ENCODE peak calls at places on chromosome 18, in six cellular contexts. S is mesendoderm, W is Panc1, N is gastrocnemius medialis, E is pancreas, A is GM23248. O is an unnamed sample.

GRCh38 chr18:53385889-53386288 is 838.6 kb downstream of the MBD2 start:
- DNase-seq in S (no peak), W (no peak), N (no peak), E (no peak), A (no peak), O (no peak)

GRCh38 chr18:26425148-26425531 is 123.2 kb downstream of the KCTD1 start:
- DNase-seq in S (no peak), W (no peak), N (no peak), E (no peak), A (peak; percentile 80), O (no peak)

GRCh38 chr18:74291771-74292540 is at the start of gene CYB5A:
- DNase-seq in S (peak; percentile 96), W (peak; percentile 83), N (peak; percentile 98), E (peak; percentile 99), A (peak; percentile 97), O (peak; percentile 99)

GRCh38 chr18:27447530-27447929 is 262.4 kb upstream of the CHST9 start:
- DNase-seq in S (no peak), W (no peak), N (no peak), E (no peak), A (no peak), O (no peak)

GRCh38 chr18:73947180-73947989 is 200.2 kb downstream of the FBXO15 start:
- DNase-seq in S (no peak), W (no peak), N (no peak), E (no peak), A (no peak), O (no peak)

GRCh38 chr18:24461996-24462395 is 1.6 kb downstream of the HRH4 start:
- DNase-seq in S (no peak), W (no peak), N (no peak), E (no peak), A (no peak), O (no peak)

GRCh38 chr18:61731693-61732376 is 161.0 kb downstream of the RNF152 start:
- DNase-seq in S (no peak), W (no peak), N (no peak), E (no peak), A (peak; percentile 38), O (no peak)

GRCh38 chr18:57807336-57808117 is 4.4 kb upstream of the ATP8B1 start:
- DNase-seq in S (no peak), W (no peak), N (no peak), E (no peak), A (peak; percentile 83), O (no peak)

GRCh38 chr18:7766383-7766782 is 199.3 kb downstream of the PTPRM start:
- DNase-seq in S (no peak), W (no peak), N (no peak), E (no peak), A (no peak), O (no peak)

GRCh38 chr18:62386091-62386490 is 61.0 kb downstream of the TNFRSF11A start:
- DNase-seq in S (no peak), W (no peak), N (no peak), E (no peak), A (no peak), O (no peak)

GRCh38 chr18:62860062-62860461 is 144.7 kb downstream of the PHLPP1 start:
- DNase-seq in S (no peak), W (no peak), N (no peak), E (no peak), A (no peak), O (no peak)

GRCh38 chr18:43501099-43501498 is 223.8 kb upstream of the SYT4 start:
- DNase-seq in S (no peak), W (no peak), N (no peak), E (no peak), A (no peak), O (no peak)

GRCh38 chr18:26383454-26384270 is 157.4 kb downstream of the TAF4B start:
- DNase-seq in S (peak; percentile 65), W (peak; percentile 15), N (no peak), E (no peak), A (peak; percentile 68), O (no peak)

GRCh38 chr18:60339018-60339417 is 33.6 kb downstream of the MC4R start:
- DNase-seq in S (no peak), W (no peak), N (no peak), E (no peak), A (no peak), O (no peak)

GRCh38 chr18:49853011-49853410 is 39.7 kb upstream of the ACAA2 start:
- DNase-seq in S (no peak), W (no peak), N (no peak), E (no peak), A (no peak), O (no peak)

GRCh38 chr18:49849331-49850217 is 36.2 kb upstream of the ACAA2 start:
- DNase-seq in S (peak; percentile 97), W (peak; percentile 36), N (no peak), E (no peak), A (peak; percentile 94), O (peak; percentile 82)

GRCh38 chr18:78914586-78914935 is 65.1 kb upstream of the SALL3 start:
- DNase-seq in S (no peak), W (no peak), N (no peak), E (no peak), A (no peak), O (no peak)

GRCh38 chr18:36075862-36076587 is 8.7 kb upstream of the RPRD1A start:
- DNase-seq in S (peak; percentile 23), W (peak; percentile 33), N (no peak), E (no peak), A (peak; percentile 82), O (no peak)

GRCh38 chr18:22167471-22168151 is 1.8 kb upstream of the GATA6 start:
- DNase-seq in S (peak; percentile 80), W (no peak), N (no peak), E (peak; percentile 45), A (peak; percentile 46), O (no peak)

GRCh38 chr18:34624551-34624950 is 85.5 kb upstream of the DTNA start:
- DNase-seq in S (peak; percentile 90), W (no peak), N (no peak), E (no peak), A (peak; percentile 31), O (no peak)

GRCh38 chr18:67001052-67001451 is 397.2 kb upstream of the CDH19 start:
- DNase-seq in S (no peak), W (no peak), N (no peak), E (no peak), A (no peak), O (no peak)

GRCh38 chr18:57585846-57586242 is 658 bp downstream of the FECH start:
- DNase-seq in S (peak; percentile 39), W (no peak), N (no peak), E (no peak), A (no peak), O (no peak)

GRCh38 chr18:77974329-77974728 is 724.7 kb downstream of the GALR1 start:
- DNase-seq in S (no peak), W (no peak), N (no peak), E (no peak), A (no peak), O (no peak)

GRCh38 chr18:78819926-78820834 is 159.4 kb upstream of the SALL3 start:
- DNase-seq in S (no peak), W (no peak), N (no peak), E (peak; percentile 19), A (no peak), O (no peak)

GRCh38 chr18:58793361-58793760 is 71.3 kb upstream of the ZNF532 start:
- DNase-seq in S (no peak), W (no peak), N (peak; percentile 76), E (no peak), A (peak; percentile 89), O (no peak)

GRCh38 chr18:52156166-52156565 is 183.8 kb upstream of the DCC start:
- DNase-seq in S (no peak), W (no peak), N (no peak), E (no peak), A (no peak), O (no peak)

GRCh38 chr18:25880441-25880840 is 210.0 kb downstream of the SS18 start:
- DNase-seq in S (no peak), W (no peak), N (no peak), E (no peak), A (no peak), O (no peak)

GRCh38 chr18:43571078-43571689 is 293.9 kb upstream of the SYT4 start:
- DNase-seq in S (peak; percentile 51), W (no peak), N (no peak), E (no peak), A (peak; percentile 58), O (no peak)

GRCh38 chr18:66077066-66077465 is 326.3 kb downstream of the CDH7 start:
- DNase-seq in S (no peak), W (no peak), N (no peak), E (no peak), A (no peak), O (no peak)

GRCh38 chr18:36275561-36275960 is 22.0 kb upstream of the FHOD3 start:
- DNase-seq in S (no peak), W (no peak), N (no peak), E (no peak), A (no peak), O (no peak)

GRCh38 chr18:79403723-79404566 is 8.2 kb downstream of the NFATC1 start:
- DNase-seq in S (no peak), W (no peak), N (peak; percentile 75), E (peak; percentile 34), A (peak; percentile 50), O (no peak)

GRCh38 chr18:3595282-3596273 is 145.6 kb downstream of the TGIF1 start:
- DNase-seq in S (peak; percentile 76), W (peak; percentile 91), N (peak; percentile 74), E (no peak), A (peak; percentile 96), O (no peak)

GRCh38 chr18:3593381-3593903 is 143.5 kb downstream of the TGIF1 start:
- DNase-seq in S (peak; percentile 94), W (no peak), N (no peak), E (no peak), A (peak; percentile 80), O (no peak)

GRCh38 chr18:3593904-3594759 is 144.2 kb downstream of the TGIF1 start:
- DNase-seq in S (peak; percentile 97), W (peak; percentile 95), N (peak; percentile 77), E (no peak), A (peak; percentile 97), O (peak; percentile 86)

GRCh38 chr18:3596324-3597158 is 146.6 kb downstream of the TGIF1 start:
- DNase-seq in S (peak; percentile 86), W (no peak), N (peak; percentile 49), E (no peak), A (no peak), O (peak; percentile 53)

GRCh38 chr18:3594760-3595241 is 144.8 kb downstream of the TGIF1 start:
- DNase-seq in S (peak; percentile 78), W (no peak), N (no peak), E (no peak), A (peak; percentile 66), O (no peak)
- H3K4me1 ChIP-seq in S (peaks cover 20% of the 10 kb centered on the region), W (peaks cover 71% of the 10 kb centered on the region), N (peaks cover 44% of the 10 kb centered on the region), E (peaks cover 37% of the 10 kb centered on the region), A (peaks cover 42% of the 10 kb centered on the region), O (peaks cover 11% of the 10 kb centered on the region)

GRCh38 chr18:46624127-46624526 is 32.9 kb downstream of the LOXHD1 start:
- DNase-seq in S (no peak), W (no peak), N (no peak), E (no peak), A (peak; percentile 4), O (peak; percentile 27)
- H3K4me3 ChIP-seq in S (no peak overlapping the region), W (no peak overlapping the region), N (no peak overlapping the region), E (no peak overlapping the region), A (no peak overlapping the region), O (no peak overlapping the region)

GRCh38 chr18:48138660-48139426 is 208.4 kb upstream of the SMAD2 start:
- DNase-seq in S (no peak), W (no peak), N (no peak), E (no peak), A (no peak), O (no peak)
- H3K4me1 ChIP-seq in S (no peaks in the 10 kb centered on the region), W (no peaks in the 10 kb centered on the region), N (peaks cover 15% of the 10 kb centered on the region), E (peaks cover 7% of the 10 kb centered on the region), A (no peaks in the 10 kb centered on the region), O (peaks cover 3% of the 10 kb centered on the region)

GRCh38 chr18:64806232-64806631 is 657.3 kb upstream of the LINC00305 start:
- DNase-seq in S (no peak), W (no peak), N (no peak), E (no peak), A (no peak), O (no peak)
- H3K4me3 ChIP-seq in S (no peak overlapping the region), W (no peak overlapping the region), N (no peak overlapping the region), E (no peak overlapping the region), A (no peak overlapping the region), O (no peak overlapping the region)